ENCODE peak calls at places on chromosomes 5 and 9, in ten cellular contexts. P is aorta; Y is mesendoderm; X is cardiac muscle cell; S is A549; C is hepatocyte; K is GM23248; I is CD8-positive, alpha-beta memory T cell; D is upper lobe of right lung; G is transverse colon. B is an unnamed sample.

GRCh38 chr9:2170737-2171136 is 155.6 kb downstream of the SMARCA2 start:
- DNase-seq in P (no peak), Y (no peak), X (no peak), S (no peak), C (no peak), K (no peak), I (no peak), D (no peak), G (no peak), B (no peak)

GRCh38 chr9:106587021-106587420 is 275.9 kb upstream of the ZNF462 start:
- DNase-seq in P (no peak), Y (no peak), X (no peak), S (peak; percentile 3), C (no peak), K (no peak), I (no peak), D (no peak), G (no peak), B (no peak)

GRCh38 chr9:128372188-128372641 is 1.0 kb downstream of the URM1 start:
- DNase-seq in P (no peak), Y (no peak), X (no peak), S (no peak), C (no peak), K (peak; percentile 44), I (no peak), D (no peak), G (no peak), B (no peak)

GRCh38 chr5:157842787-157843186 is 16.2 kb downstream of the CLINT1 start:
- DNase-seq in P (no peak), Y (no peak), X (no peak), S (no peak), C (no peak), K (no peak), I (no peak), D (no peak), G (no peak), B (no peak)

GRCh38 chr9:94827584-94828304 is 101.2 kb downstream of the AOPEP start:
- DNase-seq in P (no peak), Y (no peak), X (no peak), S (peak; percentile 85), C (peak; percentile 42), K (no peak), I (no peak), D (no peak), G (no peak), B (no peak)

GRCh38 chr9:95508968-95509850 is 7.6 kb downstream of the PTCH1 start:
- DNase-seq in P (peak; percentile 94), Y (peak; percentile 99), X (peak; percentile 97), S (peak; percentile 91), C (peak; percentile 96), K (peak; percentile 93), I (peak; percentile 54), D (peak; percentile 84), G (peak; percentile 85), B (no peak)

GRCh38 chr9:121963542-121963995 is 129.5 kb downstream of the TTLL11 start:
- DNase-seq in P (no peak), Y (no peak), X (no peak), S (no peak), C (no peak), K (peak; percentile 59), I (no peak), D (no peak), G (no peak), B (no peak)

GRCh38 chr5:116225318-116225717 is 140.5 kb downstream of the COMMD10 start:
- DNase-seq in P (no peak), Y (no peak), X (no peak), S (no peak), C (no peak), K (no peak), I (no peak), D (no peak), G (no peak), B (no peak)

GRCh38 chr5:38060354-38060753 is 198.0 kb upstream of the EGFLAM start:
- DNase-seq in P (no peak), Y (peak; percentile 37), X (no peak), S (no peak), C (peak; percentile 22), K (peak; percentile 6), I (no peak), D (no peak), G (no peak), B (no peak)

GRCh38 chr5:158727771-158728311 is 371.9 kb downstream of the EBF1 start:
- DNase-seq in P (peak; percentile 76), Y (no peak), X (no peak), S (no peak), C (no peak), K (peak; percentile 60), I (no peak), D (no peak), G (no peak), B (no peak)

GRCh38 chr5:98556707-98557106 is 216.8 kb upstream of the RGMB start:
- DNase-seq in P (no peak), Y (no peak), X (no peak), S (no peak), C (no peak), K (peak; percentile 29), I (no peak), D (no peak), G (no peak), B (no peak)

GRCh38 chr5:33788922-33789321 is 102.9 kb downstream of the ADAMTS12 start:
- DNase-seq in P (no peak), Y (no peak), X (no peak), S (peak; percentile 13), C (no peak), K (peak; percentile 99), I (no peak), D (no peak), G (no peak), B (no peak)

GRCh38 chr5:133792025-133792424 is 176.4 kb downstream of the C5orf15 start:
- DNase-seq in P (no peak), Y (no peak), X (no peak), S (no peak), C (no peak), K (no peak), I (no peak), D (no peak), G (no peak), B (no peak)

GRCh38 chr9:91162784-91163440 is 198.8 kb downstream of the AUH start:
- DNase-seq in P (no peak), Y (peak; percentile 43), X (peak; percentile 40), S (no peak), C (peak; percentile 48), K (no peak), I (no peak), D (peak; percentile 88), G (peak; percentile 75), B (no peak)

GRCh38 chr5:76403713-76403962 is 553 bp downstream of the IQGAP2 start:
- DNase-seq in P (no peak), Y (no peak), X (no peak), S (peak; percentile 38), C (no peak), K (no peak), I (no peak), D (peak; percentile 80), G (no peak), B (no peak)

GRCh38 chr9:84174486-84174885 is 166.1 kb downstream of the SLC28A3 start:
- DNase-seq in P (no peak), Y (no peak), X (no peak), S (no peak), C (no peak), K (peak; percentile 19), I (no peak), D (no peak), G (no peak), B (no peak)

GRCh38 chr9:84173961-84174360 is 166.6 kb downstream of the SLC28A3 start:
- DNase-seq in P (no peak), Y (no peak), X (no peak), S (no peak), C (no peak), K (no peak), I (no peak), D (no peak), G (no peak), B (no peak)

GRCh38 chr9:84166828-84167400 is 173.6 kb downstream of the SLC28A3 start:
- DNase-seq in P (no peak), Y (no peak), X (peak; percentile 16), S (no peak), C (no peak), K (no peak), I (no peak), D (no peak), G (no peak), B (no peak)

GRCh38 chr9:84169240-84169639 is 171.3 kb downstream of the SLC28A3 start:
- DNase-seq in P (no peak), Y (no peak), X (no peak), S (no peak), C (no peak), K (peak; percentile 66), I (no peak), D (no peak), G (no peak), B (no peak)

GRCh38 chr9:84170521-84171141 is 169.9 kb downstream of the SLC28A3 start:
- DNase-seq in P (peak; percentile 88), Y (peak; percentile 74), X (no peak), S (peak; percentile 37), C (peak; percentile 66), K (peak; percentile 97), I (no peak), D (peak; percentile 70), G (peak; percentile 73), B (no peak)
- H3K27ac ChIP-seq in P (no peak overlapping the region), Y (no peak overlapping the region), X (no peak overlapping the region), S (no peak overlapping the region), C (peak overlapping the region; percentile 26), K (peak overlapping the region; percentile 85), I (no peak overlapping the region), D (no peak overlapping the region), G (peak overlapping the region; percentile 42), B (no peak overlapping the region)

DNA sequence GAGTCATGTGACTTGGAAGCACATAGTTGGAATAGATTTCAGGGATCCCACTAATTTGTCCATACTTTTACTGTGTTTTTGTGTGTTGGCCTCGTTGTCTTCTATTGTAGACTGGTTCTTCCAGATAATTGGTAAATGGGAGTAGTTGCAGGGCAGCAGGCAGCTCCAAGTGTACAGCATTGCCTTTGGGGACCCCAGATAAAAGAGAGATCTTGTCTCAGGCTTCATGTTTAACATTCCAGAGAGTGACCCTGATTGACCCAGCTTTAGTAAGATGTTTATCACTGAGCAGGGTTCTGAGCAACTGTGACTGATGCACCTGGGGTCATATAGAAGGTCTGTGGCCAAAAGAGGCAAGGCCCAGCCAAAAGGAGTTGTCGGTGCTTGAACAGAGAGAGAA is 13.7 kb downstream of the C5orf58 start:
- DNase-seq in P (no peak), Y (no peak), X (no peak), S (no peak), C (no peak), K (no peak), I (no peak), D (no peak), G (no peak), B (no peak)
- H3K4me1 ChIP-seq in P (no peaks in the 10 kb centered on the region), Y (no peaks in the 10 kb centered on the region), X (peaks cover 9% of the 10 kb centered on the region), S (no peaks in the 10 kb centered on the region), C (no peaks in the 10 kb centered on the region), K (no peaks in the 10 kb centered on the region), I (no peaks in the 10 kb centered on the region), D (no peaks in the 10 kb centered on the region), G (no peaks in the 10 kb centered on the region), B (no peaks in the 10 kb centered on the region)

GRCh38 chr5:78983601-78984000 is 1.5 kb downstream of the ARSB start:
- DNase-seq in P (no peak), Y (no peak), X (no peak), S (no peak), C (no peak), K (no peak), I (no peak), D (no peak), G (no peak), B (no peak)
- H3K4me3 ChIP-seq in P (peak overlapping the region; percentile 89), Y (no peak overlapping the region), X (peak overlapping the region; percentile 84), S (peak overlapping the region; percentile 82), C (no peak overlapping the region), K (peak overlapping the region; percentile 80), I (peak overlapping the region; percentile 76), D (peak overlapping the region; percentile 84), G (no peak overlapping the region), B (peak overlapping the region; percentile 79)

GRCh38 chr9:98226968-98227367 is 28.5 kb downstream of the TBC1D2 start:
- DNase-seq in P (peak; percentile 2), Y (no peak), X (peak; percentile 32), S (no peak), C (no peak), K (no peak), I (no peak), D (no peak), G (no peak), B (no peak)
- H3K27ac ChIP-seq in P (no peak overlapping the region), Y (no peak overlapping the region), X (no peak overlapping the region), S (peak overlapping the region; percentile 82), C (peak overlapping the region; percentile 92), K (peak overlapping the region; percentile 47), I (no peak overlapping the region), D (no peak overlapping the region), G (peak overlapping the region; percentile 47), B (no peak overlapping the region)